ENCODE peak calls at places on chromosomes 6 and 20, in five cellular contexts. V is body of pancreas, G is endothelial cell of umbilical vein, F is fibroblast of lung, Y is heart left ventricle. J is an unnamed sample.

GRCh38 chr6:52286798-52287432 is 2.4 kb upstream of the MCM3 start:
- DNase-seq in V (peak; percentile 72), G (peak; percentile 59), F (peak; percentile 51), Y (peak; percentile 55), J (peak; percentile 90)

GRCh38 chr20:33410081-33410742 is 8.9 kb upstream of the CDK5RAP1 start:
- DNase-seq in V (no peak), G (no peak), F (no peak), Y (no peak), J (no peak)

GRCh38 chr20:41983159-41983558 is 365.0 kb upstream of the CHD6 start:
- DNase-seq in V (no peak), G (no peak), F (no peak), Y (no peak), J (no peak)

GRCh38 chr6:45212976-45213375 is 115.2 kb upstream of the RUNX2 start:
- DNase-seq in V (no peak), G (peak; percentile 33), F (peak; percentile 35), Y (no peak), J (peak; percentile 52)

GRCh38 chr6:75422024-75422639 is 71.5 kb downstream of the FILIP1 start:
- DNase-seq in V (no peak), G (no peak), F (no peak), Y (no peak), J (no peak)

GRCh38 chr6:1708820-1709612 is 99.3 kb downstream of the FOXC1 start:
- DNase-seq in V (peak; percentile 53), G (no peak), F (no peak), Y (no peak), J (no peak)

GRCh38 chr20:17881741-17882064 is 86.9 kb downstream of the SNX5 start:
- DNase-seq in V (no peak), G (no peak), F (no peak), Y (no peak), J (no peak)

GRCh38 chr6:56072856-56073255 is 174.5 kb downstream of the COL21A1 start:
- DNase-seq in V (no peak), G (no peak), F (peak; percentile 46), Y (no peak), J (no peak)

GRCh38 chr20:855466-856360 is 22.2 kb downstream of the FAM110A start:
- DNase-seq in V (no peak), G (no peak), F (peak; percentile 50), Y (no peak), J (no peak)

GRCh38 chr20:56986931-56987720 is 279.3 kb downstream of the BMP7 start:
- DNase-seq in V (no peak), G (no peak), F (no peak), Y (no peak), J (no peak)

GRCh38 chr6:149964243-149965190 is 774 bp downstream of the ULBP1 start:
- DNase-seq in V (no peak), G (peak; percentile 28), F (peak; percentile 23), Y (no peak), J (peak; percentile 14)

DNA sequence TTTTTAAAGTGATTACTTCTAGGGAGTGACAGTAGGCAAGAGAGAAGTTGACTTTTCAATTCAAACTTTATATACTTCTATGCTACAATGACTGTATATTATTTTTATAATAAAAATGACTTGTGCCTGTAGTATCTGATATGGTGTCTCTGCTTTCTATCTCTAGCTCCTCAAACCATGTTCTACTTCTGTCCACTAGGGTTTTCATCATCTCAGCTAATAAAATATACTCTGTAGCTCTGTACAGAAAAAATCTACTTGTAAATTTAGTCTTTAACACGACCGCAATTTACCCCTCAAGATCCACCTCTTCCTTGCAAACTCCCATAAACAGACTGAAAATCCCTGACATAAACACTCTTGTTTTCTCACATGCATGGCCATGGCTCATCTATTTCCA is 42.3 kb downstream of the HBS1L start:
- DNase-seq in V (no peak), G (no peak), F (no peak), Y (no peak), J (no peak)
- TF ChIP-seq CTCF in V (no peak), G (no peak), F (no peak), Y (no peak), J (peak; percentile 26)

DNA sequence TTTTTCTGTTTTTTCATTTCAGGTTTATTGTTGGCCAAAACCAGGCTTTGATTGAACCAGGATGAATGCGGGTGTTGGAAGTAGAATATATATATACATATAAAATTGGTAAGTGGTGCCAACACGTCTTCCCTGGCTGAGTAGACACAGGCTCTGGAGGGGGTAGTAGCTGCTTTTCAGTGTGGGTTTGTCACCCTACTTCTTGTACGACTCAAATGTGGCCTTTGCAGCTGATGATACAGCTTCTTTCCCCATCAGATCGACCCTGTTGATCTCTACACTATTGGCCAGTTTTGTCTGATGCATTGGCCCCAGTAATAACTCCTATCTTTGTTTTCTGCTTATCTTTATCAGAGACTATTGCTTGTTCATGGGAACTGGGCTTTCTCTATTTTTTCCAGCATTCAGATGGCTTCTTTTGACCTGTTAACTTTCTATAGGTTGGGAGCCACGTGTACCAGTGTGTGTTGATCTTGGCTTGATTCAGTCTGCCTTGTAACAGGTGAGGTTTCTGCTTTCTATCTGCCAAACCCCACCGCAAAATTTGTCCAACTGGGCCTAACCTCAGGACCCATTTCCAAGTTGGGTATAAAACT is 2.7 kb upstream of the ZNFX1 start:
- DNase-seq in V (no peak), G (no peak), F (no peak), Y (no peak), J (peak; percentile 29)
- H3K9me3 ChIP-seq in V (no peaks in the 10 kb centered on the region), G (no peaks in the 10 kb centered on the region), F (peaks cover 10% of the 10 kb centered on the region), Y (peaks cover 27% of the 10 kb centered on the region), J (peaks cover 28% of the 10 kb centered on the region)

GRCh38 chr20:47586648-47587306 is 85.1 kb downstream of the NCOA3 start:
- DNase-seq in V (no peak), G (no peak), F (peak; percentile 61), Y (no peak), J (peak; percentile 61)

GRCh38 chr20:47585087-47585747 is 83.5 kb downstream of the NCOA3 start:
- DNase-seq in V (no peak), G (no peak), F (no peak), Y (no peak), J (no peak)

GRCh38 chr20:47583551-47583950 is 81.9 kb downstream of the NCOA3 start:
- DNase-seq in V (no peak), G (no peak), F (no peak), Y (no peak), J (no peak)

GRCh38 chr20:47591231-47591630 is 89.5 kb downstream of the NCOA3 start:
- DNase-seq in V (no peak), G (no peak), F (no peak), Y (no peak), J (no peak)

DNA sequence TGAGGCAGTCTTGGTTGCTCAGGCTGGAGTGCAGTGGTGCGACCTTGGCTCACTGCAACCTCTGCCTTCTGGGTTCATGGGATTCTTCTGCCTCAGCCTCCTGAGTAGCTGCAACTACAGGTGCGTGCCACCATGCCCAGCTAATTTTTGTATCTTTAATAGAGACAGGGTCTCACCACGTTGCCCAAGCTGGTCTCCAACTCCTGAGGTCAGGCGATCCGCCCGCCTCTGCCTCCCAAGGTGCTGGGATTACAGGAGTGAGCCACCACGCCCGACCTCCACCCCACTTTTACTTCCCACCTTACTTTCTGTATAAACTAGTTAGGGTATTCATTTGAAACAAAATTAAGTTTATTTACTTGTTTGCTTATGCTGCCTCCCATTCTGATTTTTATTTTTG is 86.5 kb downstream of the NCOA3 start:
- DNase-seq in V (no peak), G (no peak), F (no peak), Y (no peak), J (no peak)
- TF ChIP-seq CTCF in V (no peak), G (no peak), F (no peak), Y (no peak), J (no peak)

DNA sequence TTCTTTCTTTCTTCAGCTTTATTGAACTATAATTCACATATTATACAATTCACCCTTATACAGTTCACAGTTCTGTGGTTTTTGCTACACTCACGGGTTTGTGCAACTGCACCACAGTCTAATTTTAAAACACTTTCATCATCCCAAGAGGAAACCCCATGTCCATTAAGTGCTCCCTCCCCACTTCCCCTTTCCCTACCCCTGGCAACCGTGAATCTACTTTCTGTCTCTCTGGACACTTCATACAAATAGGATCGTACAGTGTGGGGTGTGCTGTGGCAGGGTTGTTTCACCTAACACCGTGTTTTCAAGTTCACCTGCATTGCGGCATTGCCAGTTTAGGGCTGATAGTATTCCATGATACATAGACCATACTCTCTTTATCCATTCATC is 118.8 kb downstream of the PHACTR3 start:
- DNase-seq in V (peak; percentile 8), G (no peak), F (no peak), Y (no peak), J (no peak)
- H3K9me3 ChIP-seq in V (no peaks in the 10 kb centered on the region), G (peaks cover 5% of the 10 kb centered on the region), F (no peaks in the 10 kb centered on the region), Y (no peaks in the 10 kb centered on the region), J (no peaks in the 10 kb centered on the region)

GRCh38 chr6:36243562-36244212 is 26.2 kb upstream of the PNPLA1 start:
- DNase-seq in V (no peak), G (no peak), F (no peak), Y (no peak), J (no peak)

GRCh38 chr6:36246511-36247268 is 23.2 kb upstream of the PNPLA1 start:
- DNase-seq in V (no peak), G (no peak), F (no peak), Y (no peak), J (no peak)

GRCh38 chr6:36244641-36245280 is 25.1 kb upstream of the PNPLA1 start:
- DNase-seq in V (no peak), G (peak; percentile 86), F (peak; percentile 7), Y (no peak), J (no peak)

GRCh38 chr6:36247691-36248090 is 22.2 kb upstream of the PNPLA1 start:
- DNase-seq in V (no peak), G (peak; percentile 55), F (peak; percentile 21), Y (no peak), J (no peak)

GRCh38 chr6:36245572-36246031 is 24.3 kb upstream of the PNPLA1 start:
- DNase-seq in V (peak; percentile 28), G (no peak), F (no peak), Y (no peak), J (no peak)
- TF ChIP-seq CTCF in V (no peak), G (peak; percentile 42), F (no peak), Y (no peak), J (no peak)

DNA sequence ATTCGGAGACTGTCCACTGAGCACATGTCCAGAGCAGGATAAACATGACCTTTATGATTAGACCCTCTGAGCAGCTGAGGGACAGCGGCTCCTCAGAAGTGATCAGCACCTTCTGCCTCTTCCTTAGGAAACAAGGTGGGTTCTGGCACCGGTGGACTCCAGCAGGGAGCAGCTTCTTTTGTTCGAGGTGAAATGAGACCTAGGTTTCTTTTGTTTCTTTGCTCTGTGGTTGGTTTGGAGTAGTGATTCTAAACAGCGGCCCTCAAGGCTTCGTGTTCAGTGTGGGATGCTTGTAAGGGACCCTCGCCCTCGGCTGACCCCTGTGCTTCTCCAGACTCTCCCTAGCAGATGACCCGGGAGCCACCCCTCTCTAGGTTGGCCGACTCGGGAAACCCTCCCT is 14.6 kb upstream of the FRMD1 start:
- DNase-seq in V (no peak), G (no peak), F (no peak), Y (no peak), J (no peak)
- H3K9me3 ChIP-seq in V (no peaks in the 10 kb centered on the region), G (no peaks in the 10 kb centered on the region), F (no peaks in the 10 kb centered on the region), Y (no peaks in the 10 kb centered on the region), J (no peaks in the 10 kb centered on the region)

GRCh38 chr6:40328376-40328987 is 258.7 kb downstream of the LRFN2 start:
- DNase-seq in V (peak; percentile 74), G (no peak), F (no peak), Y (no peak), J (peak; percentile 36)
- TF ChIP-seq CTCF in V (peak; percentile 89), G (peak; percentile 32), F (peak; percentile 3), Y (peak; percentile 41), J (peak; percentile 71)

GRCh38 chr6:106811088-106811686 is 163.3 kb downstream of the CD24 start:
- DNase-seq in V (no peak), G (no peak), F (no peak), Y (no peak), J (no peak)
- H3K9me3 ChIP-seq in V (no peaks in the 10 kb centered on the region), G (no peaks in the 10 kb centered on the region), F (no peaks in the 10 kb centered on the region), Y (peaks cover 51% of the 10 kb centered on the region), J (peaks cover 15% of the 10 kb centered on the region)

J was measured in A673.